ENCODE peak calls at places on chromosomes 16 and 17, in six cellular contexts. L is Peyer's patch, S is lung, N is upper lobe of right lung, Z is neural progenitor cell, J is GM23338. M is an unnamed sample. For H3K4me1, the result is how much of the 10 kb centered on the place peaks cover.

GRCh38 chr17:81712468-81713003 is 452 bp downstream of the SLC25A10 start:
- DNase-seq in L (no peak), S (no peak), N (no peak), Z (peak), J (no peak), M (peak)

GRCh38 chr17:32970281-32970680 is 21.4 kb upstream of the SPACA3 start:
- DNase-seq in L (no peak), S (no peak), N (no peak), Z (no peak), J (no peak), M (no peak)

GRCh38 chr17:14866266-14866665 is 398.9 kb downstream of the PMP22 start:
- DNase-seq in L (no peak), S (no peak), N (no peak), Z (no peak), J (no peak), M (no peak)

GRCh38 chr17:40309031-40309937 is at the start of gene RARA:
- DNase-seq in L (no peak), S (peak), N (peak), Z (peak), J (peak), M (no peak)

GRCh38 chr17:41589301-41589700 is 2.6 kb upstream of the KRT14 start:
- DNase-seq in L (no peak), S (no peak), N (peak), Z (no peak), J (peak), M (peak)

GRCh38 chr16:17260271-17260849 is 210.4 kb downstream of the XYLT1 start:
- DNase-seq in L (no peak), S (no peak), N (no peak), Z (no peak), J (no peak), M (no peak)

GRCh38 chr16:80023865-80024264 is 423.3 kb upstream of the MAF start:
- DNase-seq in L (no peak), S (no peak), N (no peak), Z (no peak), J (no peak), M (no peak)

GRCh38 chr17:62895650-62896301 is 70.3 kb upstream of the TANC2 start:
- DNase-seq in L (no peak), S (no peak), N (no peak), Z (no peak), J (no peak), M (peak)

GRCh38 chr16:3472878-3473595 is 22.3 kb downstream of the C16orf90 start:
- DNase-seq in L (no peak), S (no peak), N (no peak), Z (no peak), J (no peak), M (no peak)

GRCh38 chr16:27098366-27099050 is 31.8 kb downstream of the C16orf82 start:
- DNase-seq in L (no peak), S (no peak), N (no peak), Z (no peak), J (no peak), M (no peak)

GRCh38 chr17:32155896-32156295 is 13.6 kb downstream of the RHOT1 start:
- DNase-seq in L (no peak), S (no peak), N (no peak), Z (no peak), J (no peak), M (no peak)

GRCh38 chr16:23310217-23310616 is 8.1 kb downstream of the SCNN1B start:
- DNase-seq in L (no peak), S (no peak), N (no peak), Z (no peak), J (no peak), M (no peak)

GRCh38 chr16:6483634-6484033 is 849.0 kb upstream of the RBFOX1 start:
- DNase-seq in L (no peak), S (no peak), N (no peak), Z (peak), J (peak), M (no peak)

GRCh38 chr16:87648698-87649487 is 46.6 kb downstream of the JPH3 start:
- DNase-seq in L (no peak), S (no peak), N (no peak), Z (no peak), J (no peak), M (no peak)

GRCh38 chr16:1019234-1019933 is 37.8 kb downstream of the SOX8 start:
- DNase-seq in L (no peak), S (no peak), N (no peak), Z (peak), J (no peak), M (no peak)

GRCh38 chr17:17774009-17774881 is 62.5 kb downstream of the SREBF1 start:
- DNase-seq in L (no peak), S (no peak), N (no peak), Z (no peak), J (peak), M (peak)

GRCh38 chr17:17778308-17779014 is 58.3 kb downstream of the SREBF1 start:
- DNase-seq in L (no peak), S (peak), N (no peak), Z (no peak), J (no peak), M (no peak)

GRCh38 chr17:17780941-17781590 is 55.7 kb downstream of the SREBF1 start:
- DNase-seq in L (no peak), S (no peak), N (no peak), Z (peak), J (peak), M (peak)

GRCh38 chr17:17779015-17779611 is 57.7 kb downstream of the SREBF1 start:
- DNase-seq in L (no peak), S (no peak), N (no peak), Z (no peak), J (no peak), M (no peak)

GRCh38 chr17:17776889-17777288 is 59.9 kb downstream of the SREBF1 start:
- DNase-seq in L (no peak), S (no peak), N (no peak), Z (no peak), J (no peak), M (no peak)
- H3K4me1 ChIP-seq in L (under half), S (under half), N (under half), Z (under half), J (under half), M (under half)

GRCh38 chr17:43560461-43561427 is 14.6 kb upstream of the ETV4 start:
- DNase-seq in L (no peak), S (no peak), N (no peak), Z (no peak), J (no peak), M (no peak)
- H3K27ac ChIP-seq in L (no peak), S (no peak), N (no peak), Z (no peak), J (no peak), M (no peak)

GRCh38 chr16:71439531-71439930 is 2.3 kb downstream of the TLE7 start:
- DNase-seq in L (no peak), S (no peak), N (no peak), Z (no peak), J (no peak), M (no peak)

GRCh38 chr16:71442041-71442440 is at the start of gene TLE7:
- DNase-seq in L (no peak), S (no peak), N (no peak), Z (no peak), J (no peak), M (no peak)

GRCh38 chr16:71440669-71441347 is 1.0 kb downstream of the TLE7 start:
- DNase-seq in L (no peak), S (no peak), N (no peak), Z (peak), J (peak), M (no peak)

GRCh38 chr16:71443714-71444113 is 1.9 kb upstream of the TLE7 start:
- DNase-seq in L (no peak), S (no peak), N (no peak), Z (no peak), J (no peak), M (no peak)

GRCh38 chr16:71441348-71441781 is 489 bp downstream of the TLE7 start:
- DNase-seq in L (no peak), S (no peak), N (no peak), Z (no peak), J (peak), M (no peak)
- TF ChIP-seq CTCF in L (no peak), S (no peak), N (peak), Z (peak), J (peak), M (peak)

DNA sequence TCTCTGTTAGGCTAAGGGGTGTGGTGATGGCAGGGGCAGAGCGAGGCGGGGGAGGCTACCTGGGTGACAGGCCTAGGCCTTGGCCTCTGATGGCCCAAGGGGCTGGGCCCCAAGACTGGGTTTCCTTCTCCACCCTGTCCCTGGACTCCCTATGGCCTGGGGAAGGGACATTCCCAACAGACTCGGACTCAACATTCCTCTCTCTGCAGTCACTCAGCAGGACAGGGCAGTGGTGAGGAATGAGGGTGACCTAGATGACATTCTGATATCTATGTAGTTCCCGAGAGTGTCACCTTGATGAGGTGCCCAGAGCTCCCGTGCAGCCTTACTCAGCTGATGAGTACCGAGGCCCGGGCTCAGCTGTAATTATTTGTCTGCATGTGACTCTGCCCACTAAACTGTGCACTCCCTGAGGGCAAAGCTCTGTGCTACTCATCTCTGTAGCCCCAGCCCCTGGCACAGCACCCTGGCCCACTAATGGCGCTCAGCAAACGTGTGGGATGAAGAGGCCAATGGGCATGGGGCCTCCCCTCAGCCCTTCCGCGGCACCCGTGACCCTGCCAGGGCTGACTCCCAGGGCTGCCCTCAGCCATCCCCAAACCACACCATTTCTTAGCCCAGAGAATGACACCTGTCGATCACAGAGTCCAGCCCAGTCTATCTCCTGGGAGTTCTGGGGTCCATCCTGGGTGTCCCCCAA is 2.2 kb downstream of the PLCD3 start:
- DNase-seq in L (no peak), S (no peak), N (no peak), Z (no peak), J (no peak), M (no peak)
- H3K4me1 ChIP-seq in L (under half), S (under half), N (under half), Z (under half), J (under half), M (under half)